ENCODE peak calls at places on chromosomes 1 and 21, in eight cellular contexts. Q, G, O, K, U, V, R and W are unnamed samples. For H3K4me1, the result is how much of the 10 kb centered on the place peaks cover.

GRCh38 chr1:151943591-151943990 is 34.3 kb upstream of the THEM4 start:
- DNase-seq in Q (no peak), G (no peak), O (no peak), K (no peak), U (no peak), V (no peak), R (no peak), W (no peak)

GRCh38 chr1:4652631-4653327 is 1.6 kb upstream of the AJAP1 start:
- DNase-seq in Q (peak), G (peak), O (peak), K (peak), U (peak), V (peak), R (no peak), W (peak)

GRCh38 chr1:238223067-238223640 is 332.4 kb upstream of the ZP4 start:
- DNase-seq in Q (no peak), G (no peak), O (no peak), K (no peak), U (no peak), V (no peak), R (no peak), W (no peak)

GRCh38 chr1:245142171-245142798 is 12.5 kb upstream of the KIF26B start:
- DNase-seq in Q (no peak), G (no peak), O (no peak), K (no peak), U (no peak), V (no peak), R (no peak), W (no peak)

GRCh38 chr1:247118946-247119446 is 14.8 kb upstream of the ZNF669 start:
- DNase-seq in Q (peak), G (no peak), O (peak), K (no peak), U (peak), V (peak), R (no peak), W (no peak)

GRCh38 chr1:157218671-157219070 is 80.5 kb upstream of the ETV3 start:
- DNase-seq in Q (no peak), G (no peak), O (no peak), K (no peak), U (no peak), V (no peak), R (no peak), W (no peak)

GRCh38 chr1:109923946-109924275 is 13.3 kb downstream of the CSF1 start:
- DNase-seq in Q (no peak), G (no peak), O (no peak), K (no peak), U (no peak), V (no peak), R (no peak), W (no peak)

GRCh38 chr1:58926177-58926576 is 142.3 kb upstream of the JUN start:
- DNase-seq in Q (no peak), G (no peak), O (no peak), K (no peak), U (no peak), V (no peak), R (no peak), W (no peak)

GRCh38 chr1:44053394-44053793 is 22.1 kb upstream of the SLC6A9 start:
- DNase-seq in Q (no peak), G (no peak), O (no peak), K (no peak), U (no peak), V (no peak), R (no peak), W (no peak)

GRCh38 chr1:152001631-152002584 is 8.2 kb upstream of the S100A10 start:
- DNase-seq in Q (peak), G (peak), O (peak), K (peak), U (peak), V (peak), R (peak), W (peak)

GRCh38 chr1:34164510-34165381 is at the start of gene CSMD2:
- DNase-seq in Q (no peak), G (no peak), O (peak), K (no peak), U (peak), V (peak), R (no peak), W (no peak)

GRCh38 chr1:58524353-58524945 is 22.1 kb downstream of the OMA1 start:
- DNase-seq in Q (no peak), G (no peak), O (no peak), K (no peak), U (no peak), V (peak), R (no peak), W (no peak)

GRCh38 chr21:34808569-34809204 is 139.9 kb downstream of the CLIC6 start:
- DNase-seq in Q (no peak), G (no peak), O (no peak), K (no peak), U (no peak), V (peak), R (no peak), W (no peak)

GRCh38 chr1:169741666-169742394 is 8.0 kb upstream of the SELE start:
- DNase-seq in Q (no peak), G (no peak), O (no peak), K (no peak), U (no peak), V (peak), R (no peak), W (no peak)

GRCh38 chr1:184060316-184060715 is 8.8 kb downstream of the TSEN15 start:
- DNase-seq in Q (no peak), G (no peak), O (no peak), K (no peak), U (no peak), V (no peak), R (no peak), W (no peak)

GRCh38 chr1:160993544-160993943 is 27.4 kb downstream of the F11R start:
- DNase-seq in Q (no peak), G (no peak), O (no peak), K (no peak), U (no peak), V (peak), R (no peak), W (no peak)

GRCh38 chr1:211951856-211952255 is 83.5 kb downstream of the INTS7 start:
- DNase-seq in Q (no peak), G (no peak), O (no peak), K (no peak), U (no peak), V (peak), R (no peak), W (no peak)

GRCh38 chr1:155179107-155180031 is 5.7 kb downstream of the TRIM46 start:
- DNase-seq in Q (no peak), G (no peak), O (no peak), K (no peak), U (no peak), V (no peak), R (no peak), W (no peak)

GRCh38 chr21:44867464-44867863 is 6.0 kb downstream of the PTTG1IP start:
- DNase-seq in Q (no peak), G (no peak), O (no peak), K (peak), U (no peak), V (no peak), R (no peak), W (no peak)

GRCh38 chr1:16276302-16277020 is 39.5 kb upstream of the CPLANE2 start:
- DNase-seq in Q (no peak), G (no peak), O (no peak), K (no peak), U (no peak), V (no peak), R (no peak), W (no peak)
- H3K27ac ChIP-seq in Q (no peak), G (peak), O (no peak), K (no peak), U (no peak), V (no peak), R (no peak), W (no peak)

GRCh38 chr1:167294528-167294927 is 73.8 kb downstream of the POU2F1 start:
- DNase-seq in Q (no peak), G (no peak), O (no peak), K (no peak), U (no peak), V (peak), R (no peak), W (no peak)

GRCh38 chr1:167301355-167301754 is 80.7 kb downstream of the POU2F1 start:
- DNase-seq in Q (no peak), G (no peak), O (peak), K (no peak), U (no peak), V (no peak), R (no peak), W (no peak)

GRCh38 chr1:167297222-167298214 is 76.8 kb downstream of the POU2F1 start:
- DNase-seq in Q (no peak), G (no peak), O (peak), K (no peak), U (no peak), V (peak), R (no peak), W (no peak)

GRCh38 chr1:167293057-167293456 is 72.4 kb downstream of the POU2F1 start:
- DNase-seq in Q (no peak), G (no peak), O (no peak), K (no peak), U (no peak), V (no peak), R (no peak), W (no peak)

DNA sequence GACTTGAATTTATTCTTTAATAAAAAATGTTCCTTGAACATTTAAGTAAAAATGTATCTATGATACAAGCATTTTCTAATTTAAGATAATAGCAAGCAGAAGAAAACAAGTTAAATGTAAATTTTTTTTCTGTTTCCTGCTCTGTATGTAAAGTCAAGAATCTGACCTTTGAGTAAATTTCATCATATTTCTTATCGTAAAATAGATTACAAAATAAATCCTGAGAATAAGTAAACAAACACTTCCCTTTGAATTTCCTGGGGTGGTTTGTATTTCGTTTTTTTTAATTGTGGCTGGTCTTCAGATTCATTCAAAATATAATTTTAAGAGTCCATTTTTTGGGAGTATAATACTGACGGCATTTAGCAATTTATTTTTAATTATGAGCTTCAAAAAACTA is 77.6 kb downstream of the POU2F1 start:
- DNase-seq in Q (no peak), G (no peak), O (no peak), K (no peak), U (no peak), V (peak), R (no peak), W (no peak)
- H3K4me1 ChIP-seq in Q (under half), G (under half), O (under half), K (under half), U (under half), V (under half), R (under half), W (under half)

DNA sequence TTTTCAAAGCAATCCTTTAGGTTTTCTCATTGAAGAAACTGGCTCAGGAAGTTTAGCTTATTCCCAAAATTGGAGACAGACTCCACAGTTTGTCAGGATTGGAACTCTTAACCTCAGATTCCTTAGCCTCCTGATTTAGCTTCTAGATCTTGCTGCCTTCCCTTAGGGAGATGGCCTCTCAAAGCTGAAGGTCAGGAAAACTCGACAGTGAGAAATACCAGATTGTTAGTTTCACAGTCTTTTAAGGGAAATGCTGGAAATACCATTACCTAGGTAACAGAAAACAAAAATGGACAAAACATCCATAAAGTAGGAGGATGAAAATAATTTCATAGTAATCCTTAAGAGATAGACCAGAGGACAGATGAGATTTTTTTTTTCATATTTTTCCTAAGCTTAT is 7.8 kb downstream of the RASAL2 start:
- DNase-seq in Q (no peak), G (no peak), O (no peak), K (no peak), U (no peak), V (peak), R (no peak), W (no peak)
- H3K27ac ChIP-seq in Q (no peak), G (no peak), O (no peak), K (peak), U (no peak), V (peak), R (no peak), W (no peak)

GRCh38 chr1:18939398-18940302 is 16.8 kb downstream of the IFFO2 start:
- DNase-seq in Q (no peak), G (no peak), O (no peak), K (no peak), U (no peak), V (peak), R (no peak), W (no peak)
- H3K4me1 ChIP-seq in Q (under half), G (half or more), O (under half), K (half or more), U (under half), V (under half), R (under half), W (under half)

GRCh38 chr21:16069713-16070112 is 339.9 kb downstream of the USP25 start:
- DNase-seq in Q (no peak), G (no peak), O (no peak), K (no peak), U (no peak), V (no peak), R (no peak), W (no peak)

GRCh38 chr21:16070207-16070651 is 340.4 kb downstream of the USP25 start:
- DNase-seq in Q (no peak), G (no peak), O (no peak), K (no peak), U (no peak), V (no peak), R (no peak), W (no peak)

GRCh38 chr21:16071761-16072160 is 342.0 kb downstream of the USP25 start:
- DNase-seq in Q (no peak), G (no peak), O (no peak), K (no peak), U (no peak), V (no peak), R (no peak), W (no peak)

GRCh38 chr21:16072176-16072575 is 342.4 kb downstream of the USP25 start:
- DNase-seq in Q (no peak), G (no peak), O (no peak), K (no peak), U (no peak), V (no peak), R (no peak), W (no peak)

GRCh38 chr21:16071082-16071481 is 341.3 kb downstream of the USP25 start:
- DNase-seq in Q (no peak), G (no peak), O (no peak), K (no peak), U (no peak), V (peak), R (no peak), W (peak)
- H3K27ac ChIP-seq in Q (no peak), G (no peak), O (no peak), K (no peak), U (no peak), V (no peak), R (peak), W (no peak)

GRCh38 chr21:38800046-38800758 is 5.5 kb upstream of the ETS2 start:
- DNase-seq in Q (no peak), G (no peak), O (no peak), K (no peak), U (no peak), V (no peak), R (no peak), W (no peak)

GRCh38 chr21:38797470-38797869 is 8.3 kb upstream of the ETS2 start:
- DNase-seq in Q (no peak), G (no peak), O (no peak), K (no peak), U (no peak), V (no peak), R (no peak), W (no peak)

GRCh38 chr21:38796426-38796825 is 9.3 kb upstream of the ETS2 start:
- DNase-seq in Q (no peak), G (no peak), O (no peak), K (no peak), U (no peak), V (peak), R (no peak), W (no peak)

GRCh38 chr21:38798081-38798480 is 7.6 kb upstream of the ETS2 start:
- DNase-seq in Q (no peak), G (no peak), O (no peak), K (no peak), U (no peak), V (no peak), R (no peak), W (no peak)

GRCh38 chr21:38798481-38798882 is 7.2 kb upstream of the ETS2 start:
- DNase-seq in Q (no peak), G (no peak), O (no peak), K (no peak), U (peak), V (peak), R (no peak), W (no peak)
- H3K4me1 ChIP-seq in Q (under half), G (under half), O (under half), K (under half), U (under half), V (under half), R (under half), W (under half)

GRCh38 chr1:18225236-18225904 is 117.8 kb downstream of the IGSF21 start:
- DNase-seq in Q (no peak), G (no peak), O (no peak), K (no peak), U (no peak), V (no peak), R (no peak), W (no peak)
- H3K27ac ChIP-seq in Q (no peak), G (no peak), O (no peak), K (no peak), U (no peak), V (no peak), R (no peak), W (no peak)

GRCh38 chr1:42682739-42683529 is 716 bp downstream of the YBX1 start:
- DNase-seq in Q (peak), G (peak), O (peak), K (peak), U (peak), V (peak), R (peak), W (peak)
- H3K4me1 ChIP-seq in Q (half or more), G (half or more), O (under half), K (half or more), U (under half), V (under half), R (half or more), W (under half)